ENCODE peak calls at places on chromosomes 1 and 21, in six cellular contexts. M is K562, T is HepG2, U is SK-N-SH, K is HCT116, N is GM12878. R is an unnamed sample.
A peak's percentile ranks its signal among the peaks of the same experiment; 100 is the strongest.

GRCh38 chr1:29505537-29506220 is 269.4 kb downstream of the PTPRU start:
- DNase-seq in T (no peak), N (no peak), M (no peak), K (no peak), U (no peak), R (no peak)

GRCh38 chr1:56904706-56905105 is 50.1 kb downstream of the C8A start:
- DNase-seq in K (no peak), U (no peak), N (no peak), M (no peak), T (no peak), R (no peak)

GRCh38 chr1:89865498-89866385 is 44.9 kb downstream of the LRRC8D start:
- DNase-seq in U (no peak), T (no peak), K (peak; percentile 64), N (no peak), M (no peak), R (no peak)

GRCh38 chr1:3577711-3578432 is 33.4 kb downstream of the MEGF6 start:
- DNase-seq in U (no peak), K (no peak), M (no peak), N (no peak), T (no peak), R (no peak)

GRCh38 chr1:14441302-14441741 is 157.2 kb upstream of the KAZN start:
- DNase-seq in K (no peak), T (no peak), U (no peak), M (no peak), N (no peak), R (no peak)

GRCh38 chr1:239719642-239720258 is 333.4 kb downstream of the CHRM3 start:
- DNase-seq in M (no peak), K (no peak), N (no peak), U (no peak), T (no peak), R (no peak)

GRCh38 chr1:53014791-53015507 is 47.1 kb upstream of the PODN start:
- DNase-seq in U (peak; percentile 70), N (peak; percentile 82), T (peak; percentile 90), K (peak; percentile 86), M (peak; percentile 93), R (peak; percentile 81)

GRCh38 chr1:39885516-39885915 is 2.2 kb upstream of the TRIT1 start:
- DNase-seq in U (no peak), K (no peak), N (no peak), T (no peak), M (no peak), R (no peak)

GRCh38 chr1:46404482-46405203 is 10.5 kb downstream of the FAAH start:
- DNase-seq in T (no peak), K (no peak), N (no peak), M (no peak), U (no peak), R (no peak)

GRCh38 chr1:203584040-203584439 is 42.6 kb upstream of the ATP2B4 start:
- DNase-seq in T (no peak), K (no peak), N (no peak), M (no peak), U (no peak), R (no peak)

GRCh38 chr1:44714944-44715571 is 15.9 kb downstream of the RNU5D-1 start:
- DNase-seq in U (peak; percentile 83), N (peak; percentile 71), K (no peak), T (peak; percentile 72), M (peak; percentile 86), R (peak; percentile 82)

GRCh38 chr1:221912230-221912629 is 170.3 kb upstream of the DUSP10 start:
- DNase-seq in U (no peak), K (no peak), M (no peak), N (no peak), T (no peak), R (no peak)

GRCh38 chr1:237366667-237367066 is 324.7 kb downstream of the RYR2 start:
- DNase-seq in U (no peak), N (no peak), T (no peak), M (no peak), K (no peak), R (no peak)

GRCh38 chr1:228316589-228317387 is 89.8 kb downstream of the TRIM11 start:
- DNase-seq in N (no peak), U (no peak), T (no peak), K (no peak), M (no peak), R (no peak)

GRCh38 chr1:27508139-27508665 is 18.2 kb upstream of the WASF2 start:
- DNase-seq in M (peak; percentile 82), K (no peak), U (peak; percentile 37), N (no peak), T (peak; percentile 60), R (no peak)

GRCh38 chr1:147389532-147390184 is 147.2 kb downstream of the CHD1L start:
- DNase-seq in N (no peak), T (peak; percentile 46), M (peak; percentile 66), K (peak; percentile 27), U (peak; percentile 60), R (peak; percentile 62)

GRCh38 chr1:89260042-89260441 is 12.6 kb downstream of the GBP5 start:
- DNase-seq in K (no peak), M (no peak), U (no peak), T (no peak), N (no peak), R (no peak)

GRCh38 chr1:200410566-200410878 is 686 bp upstream of the ZNF281 start:
- DNase-seq in K (peak; percentile 68), U (peak; percentile 10), N (no peak), M (peak; percentile 26), T (no peak), R (peak; percentile 54)

GRCh38 chr1:8905582-8906191 is 27.2 kb upstream of the ENO1 start:
- DNase-seq in N (no peak), M (no peak), K (no peak), T (no peak), U (no peak), R (no peak)

GRCh38 chr1:8903908-8904650 is 25.6 kb upstream of the ENO1 start:
- DNase-seq in K (no peak), M (no peak), N (no peak), U (peak; percentile 49), T (peak; percentile 68), R (no peak)

GRCh38 chr1:8902765-8903164 is 24.3 kb upstream of the ENO1 start:
- DNase-seq in K (no peak), U (no peak), N (no peak), M (peak; percentile 23), T (no peak), R (no peak)

GRCh38 chr1:8899046-8899445 is 20.6 kb upstream of the ENO1 start:
- DNase-seq in N (no peak), T (no peak), M (no peak), K (no peak), U (no peak), R (no peak)

DNA sequence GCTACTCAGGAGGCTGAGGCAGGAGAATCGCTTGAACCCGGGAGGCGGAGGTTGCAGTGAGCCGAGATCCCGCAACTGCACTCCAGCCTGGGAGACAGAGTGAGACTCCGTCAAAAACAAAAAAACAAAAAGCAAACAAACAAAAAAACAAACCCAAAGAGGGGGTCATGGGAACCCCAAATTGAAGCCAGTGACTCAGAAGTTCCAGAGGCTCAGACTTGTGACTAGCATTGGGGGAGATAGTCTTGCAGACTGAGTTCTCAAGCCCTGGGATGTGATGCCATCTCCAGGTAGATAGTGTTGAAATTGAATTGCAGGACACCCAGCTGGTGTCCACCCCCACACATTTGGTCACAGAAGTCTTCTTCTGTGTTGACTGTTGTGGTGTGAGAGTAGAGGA is 24.9 kb upstream of the ENO1 start:
- DNase-seq in T (no peak), M (peak; percentile 47), N (no peak), K (no peak), U (no peak), R (no peak)
- TF ChIP-seq YY1 in T (no peak), M (no peak), N (no peak), K (no peak), U (no peak), R (no peak)

GRCh38 chr1:234561322-234561721 is 48.7 kb downstream of the IRF2BP2 start:
- DNase-seq in T (peak; percentile 60), U (no peak), K (no peak), M (no peak), N (no peak), R (no peak)

GRCh38 chr1:234562336-234562735 is 47.6 kb downstream of the IRF2BP2 start:
- DNase-seq in M (no peak), K (no peak), U (peak; percentile 75), N (no peak), T (peak; percentile 85), R (no peak)

GRCh38 chr1:234558186-234558836 is 51.7 kb downstream of the IRF2BP2 start:
- DNase-seq in M (peak; percentile 67), U (peak; percentile 69), K (no peak), N (no peak), T (no peak), R (no peak)

GRCh38 chr1:234559152-234559916 is 50.6 kb downstream of the IRF2BP2 start:
- DNase-seq in U (no peak), N (no peak), K (no peak), M (no peak), T (no peak), R (no peak)

GRCh38 chr1:234559917-234560676 is 49.9 kb downstream of the IRF2BP2 start:
- DNase-seq in M (no peak), N (no peak), K (no peak), U (no peak), T (no peak), R (no peak)
- TF ChIP-seq YY1 in M (no peak), N (no peak), K (no peak), U (no peak), T (no peak), R (no peak)

GRCh38 chr21:38839683-38840286 is 34.1 kb downstream of the ETS2 start:
- DNase-seq in K (peak; percentile 21), N (no peak), T (no peak), M (peak; percentile 39), U (no peak), R (no peak)
- TF ChIP-seq YY1 in K (no peak), N (no peak), T (no peak), M (no peak), U (peak; percentile 55), R (no peak)

GRCh38 chr1:65437616-65438015 is 17.1 kb downstream of the LEPR start:
- DNase-seq in T (no peak), N (no peak), K (no peak), M (peak; percentile 64), U (no peak), R (no peak)
- TF ChIP-seq YY1 in T (no peak), N (no peak), K (no peak), M (no peak), U (no peak), R (no peak)

GRCh38 chr1:62509028-62509427 is 72.2 kb downstream of the USP1 start:
- DNase-seq in T (peak; percentile 19), M (no peak), N (no peak), K (no peak), U (no peak), R (no peak)

GRCh38 chr1:62513013-62513412 is 76.2 kb downstream of the USP1 start:
- DNase-seq in N (no peak), T (no peak), K (no peak), M (no peak), U (no peak), R (no peak)

GRCh38 chr1:62508187-62508758 is 71.4 kb downstream of the USP1 start:
- DNase-seq in N (peak; percentile 9), M (peak; percentile 51), U (peak; percentile 33), K (peak; percentile 33), T (peak; percentile 48), R (peak; percentile 33)
- TF ChIP-seq YY1 in N (no peak), M (no peak), U (no peak), K (no peak), T (no peak), R (no peak)

DNA sequence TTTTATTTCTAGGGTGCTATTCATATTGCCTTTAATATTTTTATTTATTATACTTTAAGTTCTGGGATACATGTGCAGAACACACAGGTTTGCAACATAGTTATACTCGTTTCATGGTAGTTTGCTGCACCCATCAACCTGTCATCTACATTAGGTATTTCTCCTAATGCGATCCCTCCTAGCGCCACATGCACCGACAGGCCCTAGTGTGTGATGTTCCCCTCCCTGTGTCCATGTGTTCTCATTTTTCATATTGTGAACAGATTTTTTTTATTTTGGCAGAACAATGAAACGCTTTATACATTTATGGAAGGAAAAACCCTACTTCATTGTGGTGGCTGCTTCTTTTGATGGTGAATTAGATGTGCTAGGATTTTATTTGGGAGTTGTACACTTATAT is 14.4 kb upstream of the USH2A start:
- DNase-seq in T (no peak), N (no peak), M (no peak), K (no peak), U (no peak), R (no peak)
- TF ChIP-seq YY1 in T (no peak), N (no peak), M (no peak), K (no peak), U (no peak), R (no peak)